ENCODE peak calls at places on chromosomes 6 and 20, in seven cellular contexts. R, W, I, F, X, M and C are unnamed samples.

GRCh38 chr6:136920216-136920857 is 1.8 kb upstream of the SLC35D3 start:
- DNase-seq in R (peak), W (peak), I (no peak), F (no peak), X (no peak), M (no peak), C (no peak)

GRCh38 chr6:15547379-15547778 is 115.4 kb downstream of the DTNBP1 start:
- DNase-seq in R (no peak), W (no peak), I (no peak), F (no peak), X (no peak), M (no peak), C (no peak)

GRCh38 chr6:122043421-122043820 is 356.0 kb upstream of the HSF2 start:
- DNase-seq in R (no peak), W (no peak), I (peak), F (no peak), X (no peak), M (no peak), C (no peak)

GRCh38 chr6:71197770-71198169 is 90.8 kb upstream of the OGFRL1 start:
- DNase-seq in R (no peak), W (no peak), I (peak), F (no peak), X (no peak), M (no peak), C (no peak)

GRCh38 chr20:49717693-49718092 is 4.0 kb upstream of the B4GALT5 start:
- DNase-seq in R (no peak), W (no peak), I (no peak), F (no peak), X (no peak), M (no peak), C (no peak)

GRCh38 chr20:23125159-23125558 is 39.0 kb upstream of the CD93 start:
- DNase-seq in R (no peak), W (no peak), I (no peak), F (no peak), X (no peak), M (no peak), C (no peak)

GRCh38 chr6:119079288-119079809 is 885 bp upstream of the FAM184A start:
- DNase-seq in R (no peak), W (no peak), I (peak), F (no peak), X (no peak), M (no peak), C (no peak)

GRCh38 chr6:33404884-33405283 is 5.9 kb upstream of the PHF1 start:
- DNase-seq in R (no peak), W (no peak), I (no peak), F (no peak), X (no peak), M (no peak), C (no peak)